ENCODE peak calls at places on chromosomes 12 and 14, in seven cellular contexts. N is fibroblast of lung, X is HCEC 1CT, H is NCI-H1694 treated with DMSO at 0.1 percent for 48 hours, R is choroid plexus epithelial cell, E is glutamatergic neuron, O is left ventricle myocardium inferior. Y is an unnamed sample.

GRCh38 chr14:100077441-100077840 is 12.2 kb downstream of the EVL start:
- DNase-seq in N (no peak), O (no peak), R (no peak), E (no peak), H (no peak), X (no peak), Y (no peak)

GRCh38 chr12:131333136-131333535 is 377.8 kb upstream of the SFSWAP start:
- DNase-seq in H (no peak), E (no peak), R (no peak), X (no peak), O (no peak), N (no peak), Y (no peak)

GRCh38 chr12:7588703-7589329 is 76.9 kb downstream of the APOBEC1 start:
- DNase-seq in E (peak; percentile 27), N (peak; percentile 28), O (no peak), H (peak; percentile 33), R (peak; percentile 66), X (peak; percentile 75), Y (peak; percentile 62)

GRCh38 chr12:93015970-93016751 is 87.1 kb upstream of the EEA1 start:
- DNase-seq in R (peak; percentile 48), O (no peak), H (no peak), X (no peak), N (no peak), E (no peak), Y (no peak)

GRCh38 chr14:28375295-28375694 is 391.3 kb upstream of the FOXG1 start:
- DNase-seq in O (no peak), X (peak; percentile 45), E (peak; percentile 17), H (peak; percentile 15), N (peak; percentile 23), R (peak; percentile 79), Y (no peak)

GRCh38 chr12:54007538-54008259 is 1.1 kb upstream of the HOXC8 start:
- DNase-seq in E (no peak), H (no peak), R (no peak), X (no peak), N (no peak), O (no peak), Y (no peak)

GRCh38 chr14:21802441-21802840 is 128.8 kb upstream of the OR4E1 start:
- DNase-seq in H (no peak), R (no peak), N (no peak), O (no peak), X (no peak), E (no peak), Y (no peak)

GRCh38 chr12:64669270-64669842 is 59.1 kb downstream of the RASSF3 start:
- DNase-seq in E (peak; percentile 34), X (no peak), R (peak; percentile 68), N (no peak), H (no peak), O (peak; percentile 59), Y (no peak)

GRCh38 chr12:38163442-38163801 is 153.2 kb upstream of the ALG10B start:
- DNase-seq in R (no peak), O (no peak), N (no peak), H (no peak), E (no peak), X (no peak), Y (no peak)

GRCh38 chr12:89353188-89353822 is 1.0 kb upstream of the DUSP6 start:
- DNase-seq in O (peak; percentile 78), E (peak; percentile 91), H (no peak), R (peak; percentile 77), X (peak; percentile 55), N (peak; percentile 64), Y (peak; percentile 74)

Y was measured in EL.